ENCODE peak calls at places on chromosomes 1 and 21, in four cellular contexts. I, K, X and F are unnamed samples.

GRCh38 chr1:169443923-169444322 is 16.6 kb upstream of the CCDC181 start:
- DNase-seq in I (no peak), K (no peak), X (no peak), F (no peak)

GRCh38 chr1:228408869-228409805 is 2.5 kb upstream of the TRIM11 start:
- DNase-seq in I (no peak), K (no peak), X (no peak), F (peak; percentile 5)

GRCh38 chr1:85663382-85663781 is 44.9 kb downstream of the ZNHIT6 start:
- DNase-seq in X (no peak), K (no peak), I (peak; percentile 9), F (no peak)

GRCh38 chr1:201745023-201745422 is 83.9 kb upstream of the IPO9 start:
- DNase-seq in X (no peak), I (no peak), K (no peak), F (no peak)

GRCh38 chr1:37305841-37306240 is 168.5 kb upstream of the ZC3H12A start:
- DNase-seq in X (no peak), I (no peak), K (no peak), F (no peak)

GRCh38 chr1:202291001-202291400 is 50.7 kb downstream of the UBE2T start:
- DNase-seq in I (no peak), X (no peak), K (no peak), F (no peak)

GRCh38 chr1:213136190-213136917 is 85.3 kb downstream of the RPS6KC1 start:
- DNase-seq in I (peak; percentile 16), K (no peak), X (no peak), F (no peak)

GRCh38 chr1:218572046-218572445 is 226.9 kb downstream of the TGFB2 start:
- DNase-seq in K (no peak), I (no peak), X (no peak), F (no peak)

GRCh38 chr1:150813028-150813707 is 5.1 kb upstream of the CTSK start:
- DNase-seq in K (peak; percentile 46), I (peak; percentile 36), X (no peak), F (peak; percentile 63)

GRCh38 chr1:62398377-62398776 is 38.5 kb upstream of the USP1 start:
- DNase-seq in I (no peak), X (no peak), K (no peak), F (no peak)

GRCh38 chr1:154874465-154874864 is 4.4 kb upstream of the KCNN3 start:
- DNase-seq in X (no peak), K (no peak), I (no peak), F (no peak)

GRCh38 chr1:231059566-231060193 is 19.6 kb upstream of the FAM89A start:
- DNase-seq in I (no peak), K (no peak), X (no peak), F (no peak)

GRCh38 chr1:20680269-20680668 is 19.1 kb upstream of the DDOST start:
- DNase-seq in X (no peak), K (no peak), I (no peak), F (no peak)

GRCh38 chr21:44718571-44718970 is 7.2 kb upstream of the TSPEAR start:
- DNase-seq in I (no peak), X (no peak), K (no peak), F (peak; percentile 61)

GRCh38 chr21:44989538-44989888 is 49.7 kb downstream of the SLX9 start:
- DNase-seq in K (no peak), I (peak; percentile 31), X (no peak), F (no peak)

GRCh38 chr1:44417351-44418021 is 12.4 kb downstream of the RNF220 start:
- DNase-seq in X (no peak), I (no peak), K (no peak), F (peak; percentile 93)

GRCh38 chr1:38758824-38759223 is 100.7 kb downstream of the RRAGC start:
- DNase-seq in K (no peak), I (no peak), X (no peak), F (no peak)

GRCh38 chr1:246383217-246383616 is 123.9 kb downstream of the SMYD3 start:
- DNase-seq in X (no peak), K (no peak), I (no peak), F (no peak)

GRCh38 chr1:48223372-48224081 is 1.0 kb downstream of the SLC5A9 start:
- DNase-seq in X (no peak), K (no peak), I (peak; percentile 52), F (no peak)

GRCh38 chr1:22884806-22885559 is 87.7 kb downstream of the LACTBL1 start:
- DNase-seq in X (no peak), K (no peak), I (no peak), F (no peak)

GRCh38 chr1:51518033-51518729 is 885 bp downstream of the EPS15 start:
- DNase-seq in K (peak; percentile 87), X (peak; percentile 61), I (peak; percentile 73), F (peak; percentile 32)

GRCh38 chr1:9207086-9207485 is 27.5 kb upstream of the H6PD start:
- DNase-seq in I (no peak), X (no peak), K (no peak), F (no peak)

GRCh38 chr1:197674286-197674685 is 101.0 kb downstream of the DENND1B start:
- DNase-seq in X (no peak), K (no peak), I (no peak), F (peak; percentile 25)

GRCh38 chr1:22969224-22969829 is 3.3 kb downstream of the LACTBL1 start:
- DNase-seq in X (no peak), I (no peak), K (no peak), F (no peak)

GRCh38 chr1:168799918-168800605 is 71.1 kb upstream of the DPT start:
- DNase-seq in K (no peak), I (no peak), X (no peak), F (no peak)

GRCh38 chr1:196344462-196344861 is 263.8 kb downstream of the KCNT2 start:
- DNase-seq in I (no peak), K (no peak), X (no peak), F (no peak)

GRCh38 chr1:53467391-53467790 is 8.2 kb downstream of the DMRTB1 start:
- DNase-seq in X (no peak), K (no peak), I (no peak), F (no peak)

GRCh38 chr1:117060441-117061317 is 553 bp downstream of the TTF2 start:
- DNase-seq in X (peak; percentile 31), K (peak; percentile 66), I (peak; percentile 38), F (no peak)

GRCh38 chr1:24503003-24503751 is 541 bp downstream of the RCAN3 start:
- DNase-seq in K (no peak), X (no peak), I (no peak), F (no peak)

GRCh38 chr1:109739738-109740614 is 862 bp downstream of the GSTM3 start:
- DNase-seq in I (peak; percentile 49), K (peak; percentile 78), X (no peak), F (peak; percentile 72)

GRCh38 chr1:19606817-19607706 is 37.0 kb upstream of the NBL1 start:
- DNase-seq in K (no peak), X (no peak), I (no peak), F (no peak)

GRCh38 chr21:46662765-46663500 is 27.5 kb downstream of the PRMT2 start:
- DNase-seq in K (no peak), X (no peak), I (no peak), F (no peak)

GRCh38 chr1:152747831-152748230 is 10.0 kb upstream of the KPRP start:
- DNase-seq in K (no peak), X (no peak), I (no peak), F (no peak)

GRCh38 chr1:109319114-109319513 is 12.3 kb upstream of the MYBPHL start:
- DNase-seq in X (no peak), I (no peak), K (no peak), F (no peak)

DNA sequence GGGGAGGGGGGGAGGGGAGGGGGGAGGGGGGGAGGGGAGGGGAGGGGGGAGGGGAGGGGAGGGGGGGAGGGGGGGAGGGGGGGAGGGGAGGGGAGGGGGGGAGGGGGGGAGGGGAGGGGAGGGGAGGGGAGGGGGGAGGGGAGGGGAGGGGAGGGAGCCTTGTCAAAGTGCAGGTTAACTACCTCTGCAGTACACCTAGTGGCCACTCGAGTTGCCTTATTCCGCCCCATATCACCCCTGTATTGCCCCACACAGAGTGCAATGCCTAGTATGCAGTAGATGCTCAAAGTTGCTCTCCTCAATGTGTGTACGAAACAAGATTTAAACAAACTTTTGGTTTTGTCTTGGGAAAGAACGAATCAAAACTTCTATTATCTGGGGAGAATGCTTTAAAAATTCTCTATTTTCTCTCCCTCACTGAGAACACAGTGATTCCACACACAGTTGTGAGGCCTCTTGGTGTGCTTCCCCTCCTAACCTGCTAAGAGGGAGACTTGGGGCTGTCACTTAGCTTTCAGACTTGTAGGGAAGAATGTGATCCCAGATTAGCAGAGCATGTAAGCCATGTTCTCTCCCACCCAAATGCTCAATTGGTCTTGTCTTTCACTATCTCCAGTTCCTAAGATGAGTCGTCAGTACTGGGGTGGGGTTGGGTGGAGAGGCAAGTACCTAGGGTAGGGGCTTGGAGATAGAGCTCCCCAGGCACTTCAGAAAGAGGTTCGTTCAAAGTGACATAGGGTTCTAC is 79.7 kb upstream of the MAP10 start:
- DNase-seq in I (no peak), X (peak; percentile 66), K (no peak), F (no peak)
- TF ChIP-seq TCF7 in I (no peak), X (no peak), K (no peak), F (no peak)

GRCh38 chr1:39872698-39873097 is 10.6 kb downstream of the TRIT1 start:
- DNase-seq in I (no peak), K (no peak), X (no peak), F (no peak)

GRCh38 chr1:39882152-39882551 is 1.2 kb downstream of the TRIT1 start:
- DNase-seq in I (no peak), K (no peak), X (no peak), F (no peak)

GRCh38 chr1:39877980-39878956 is 5.0 kb downstream of the TRIT1 start:
- DNase-seq in K (no peak), I (no peak), X (no peak), F (no peak)

GRCh38 chr1:39876136-39876535 is 7.2 kb downstream of the TRIT1 start:
- DNase-seq in X (no peak), K (no peak), I (no peak), F (no peak)

GRCh38 chr1:39877231-39877778 is 6.0 kb downstream of the TRIT1 start:
- DNase-seq in X (no peak), K (no peak), I (no peak), F (no peak)
- TF ChIP-seq ATF2 in X (no peak), K (no peak), I (no peak), F (no peak)

DNA sequence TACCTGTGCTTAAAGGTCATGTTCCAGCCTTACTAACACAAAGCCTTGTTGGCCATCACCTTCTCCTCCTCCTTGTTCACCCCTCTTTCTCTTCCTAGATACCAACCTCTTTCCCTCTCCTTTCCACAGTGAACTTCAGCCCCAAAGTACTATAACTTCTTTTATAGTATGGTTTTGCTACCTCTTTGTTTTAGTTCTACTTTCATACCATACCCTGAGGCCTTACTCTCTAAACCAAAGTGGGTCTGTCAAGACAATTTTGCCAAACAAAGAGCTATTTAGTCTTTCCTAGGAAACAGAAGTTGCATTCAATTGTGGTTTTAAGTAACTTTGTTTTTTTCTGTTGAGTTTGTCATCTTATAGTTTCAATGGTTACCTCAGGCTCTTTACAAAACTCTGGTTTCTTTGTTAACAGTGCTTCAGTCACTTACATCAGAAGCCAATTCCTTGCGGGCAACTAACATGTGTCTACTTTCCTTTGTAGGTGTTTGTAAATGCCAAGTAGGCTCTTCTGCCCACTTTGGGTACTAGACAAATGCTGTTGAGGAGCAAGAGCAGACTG is 623.9 kb upstream of the PKN2 start:
- DNase-seq in X (no peak), K (no peak), I (no peak), F (no peak)
- TF ChIP-seq USF2 in X (no peak), K (no peak), I (no peak), F (no peak)

GRCh38 chr1:31912087-31912780 is 25.9 kb downstream of the PTP4A2 start:
- DNase-seq in K (no peak), X (no peak), I (no peak), F (no peak)
- TF ChIP-seq TCF7 in K (no peak), X (no peak), I (no peak), F (no peak)